ENCODE peak calls at places on chromosomes 3 and 15, in nine cellular contexts. One of them, this sample, is unnamed.
A peak's percentile ranks its signal among the peaks of the same experiment; 100 is the strongest.

GRCh38 chr3:62159693-62160092 is 213.7 kb downstream of the FEZF2 start:
- DNase-seq in IMR-90: peak; percentile 52
- DNase-seq in ovary: peak; percentile 58
- DNase-seq in sigmoid colon: peak; percentile 87
- DNase-seq in A549: no peak
- DNase-seq in uterus: peak; percentile 76
- DNase-seq in body of pancreas: peak; percentile 79
- DNase-seq in heart left ventricle: peak; percentile 89
- DNase-seq in esophagus squamous epithelium: no peak
- DNase-seq in this sample: peak; percentile 79

GRCh38 chr3:54988302-54989022 is 60.6 kb upstream of the LRTM1 start:
- DNase-seq in IMR-90: peak; percentile 90
- DNase-seq in ovary: peak; percentile 75
- DNase-seq in sigmoid colon: peak; percentile 77
- DNase-seq in A549: no peak
- DNase-seq in uterus: peak; percentile 30
- DNase-seq in body of pancreas: peak; percentile 46
- DNase-seq in heart left ventricle: peak; percentile 46
- DNase-seq in esophagus squamous epithelium: no peak
- DNase-seq in this sample: no peak

GRCh38 chr3:51967384-51968174 is at the start of gene PCBP4:
- DNase-seq in IMR-90: peak; percentile 34
- DNase-seq in ovary: peak; percentile 72
- DNase-seq in sigmoid colon: peak; percentile 85
- DNase-seq in A549: no peak
- DNase-seq in uterus: peak; percentile 74
- DNase-seq in body of pancreas: peak; percentile 86
- DNase-seq in heart left ventricle: peak; percentile 87
- DNase-seq in esophagus squamous epithelium: no peak
- DNase-seq in this sample: no peak

GRCh38 chr3:9809615-9810356 is at the start of gene TTLL3:
- DNase-seq in IMR-90: peak; percentile 36
- DNase-seq in ovary: peak; percentile 86
- DNase-seq in sigmoid colon: peak; percentile 92
- DNase-seq in A549: peak; percentile 60
- DNase-seq in uterus: peak; percentile 81
- DNase-seq in body of pancreas: peak; percentile 82
- DNase-seq in heart left ventricle: peak; percentile 79
- DNase-seq in esophagus squamous epithelium: no peak
- DNase-seq in this sample: peak; percentile 91

GRCh38 chr3:43096761-43097160 is 9.1 kb downstream of the POMGNT2 start:
- DNase-seq in IMR-90: no peak
- DNase-seq in ovary: no peak
- DNase-seq in sigmoid colon: no peak
- DNase-seq in A549: no peak
- DNase-seq in uterus: no peak
- DNase-seq in body of pancreas: no peak
- DNase-seq in heart left ventricle: no peak
- DNase-seq in esophagus squamous epithelium: no peak
- DNase-seq in this sample: no peak

GRCh38 chr3:177538743-177539730 is 341.8 kb upstream of the TBL1XR1 start:
- DNase-seq in IMR-90: peak; percentile 8
- DNase-seq in ovary: no peak
- DNase-seq in sigmoid colon: no peak
- DNase-seq in A549: no peak
- DNase-seq in uterus: no peak
- DNase-seq in body of pancreas: no peak
- DNase-seq in heart left ventricle: no peak
- DNase-seq in esophagus squamous epithelium: no peak
- DNase-seq in this sample: no peak

GRCh38 chr15:93245616-93246122 is 156.7 kb upstream of the RGMA start:
- DNase-seq in IMR-90: no peak
- DNase-seq in ovary: no peak
- DNase-seq in sigmoid colon: no peak
- DNase-seq in A549: no peak
- DNase-seq in uterus: peak; percentile 28
- DNase-seq in body of pancreas: no peak
- DNase-seq in heart left ventricle: no peak
- DNase-seq in esophagus squamous epithelium: no peak
- DNase-seq in this sample: no peak

GRCh38 chr15:62089616-62090015 is 22.8 kb downstream of the C2CD4A start:
- DNase-seq in IMR-90: no peak
- DNase-seq in ovary: no peak
- DNase-seq in sigmoid colon: no peak
- DNase-seq in A549: no peak
- DNase-seq in uterus: no peak
- DNase-seq in body of pancreas: no peak
- DNase-seq in heart left ventricle: no peak
- DNase-seq in esophagus squamous epithelium: no peak
- DNase-seq in this sample: no peak

GRCh38 chr15:58260911-58261267 is 122.7 kb downstream of the AQP9 start:
- DNase-seq in IMR-90: peak; percentile 35
- DNase-seq in ovary: no peak
- DNase-seq in sigmoid colon: no peak
- DNase-seq in A549: no peak
- DNase-seq in uterus: no peak
- DNase-seq in body of pancreas: no peak
- DNase-seq in heart left ventricle: peak; percentile 74
- DNase-seq in esophagus squamous epithelium: no peak
- DNase-seq in this sample: no peak

GRCh38 chr3:50120364-50121095 is 31.8 kb downstream of the RBM5 start:
- DNase-seq in IMR-90: no peak
- DNase-seq in ovary: no peak
- DNase-seq in sigmoid colon: no peak
- DNase-seq in A549: no peak
- DNase-seq in uterus: no peak
- DNase-seq in body of pancreas: no peak
- DNase-seq in heart left ventricle: no peak
- DNase-seq in esophagus squamous epithelium: no peak
- DNase-seq in this sample: peak; percentile 40

GRCh38 chr3:31159331-31160039 is 265.0 kb upstream of the GADL1 start:
- DNase-seq in IMR-90: no peak
- DNase-seq in ovary: no peak
- DNase-seq in sigmoid colon: no peak
- DNase-seq in A549: no peak
- DNase-seq in uterus: no peak
- DNase-seq in body of pancreas: no peak
- DNase-seq in heart left ventricle: no peak
- DNase-seq in esophagus squamous epithelium: no peak
- DNase-seq in this sample: no peak

GRCh38 chr3:152177757-152178156 is 91.0 kb upstream of the MBNL1 start:
- DNase-seq in IMR-90: no peak
- DNase-seq in ovary: no peak
- DNase-seq in sigmoid colon: no peak
- DNase-seq in A549: no peak
- DNase-seq in uterus: no peak
- DNase-seq in body of pancreas: no peak
- DNase-seq in heart left ventricle: no peak
- DNase-seq in esophagus squamous epithelium: no peak
- DNase-seq in this sample: no peak

GRCh38 chr15:70584838-70585706 is 178.3 kb downstream of the UACA start:
- DNase-seq in IMR-90: peak; percentile 24
- DNase-seq in ovary: no peak
- DNase-seq in sigmoid colon: no peak
- DNase-seq in A549: peak; percentile 52
- DNase-seq in uterus: no peak
- DNase-seq in body of pancreas: peak; percentile 21
- DNase-seq in heart left ventricle: no peak
- DNase-seq in esophagus squamous epithelium: no peak
- DNase-seq in this sample: peak; percentile 34

GRCh38 chr3:35484939-35485605 is 154.3 kb upstream of the ARPP21 start:
- DNase-seq in IMR-90: no peak
- DNase-seq in ovary: no peak
- DNase-seq in sigmoid colon: no peak
- DNase-seq in A549: no peak
- DNase-seq in uterus: no peak
- DNase-seq in body of pancreas: no peak
- DNase-seq in heart left ventricle: no peak
- DNase-seq in esophagus squamous epithelium: no peak
- DNase-seq in this sample: no peak

GRCh38 chr3:28308196-28308595 is 40.3 kb upstream of the ZCWPW2 start:
- DNase-seq in IMR-90: no peak
- DNase-seq in ovary: no peak
- DNase-seq in sigmoid colon: no peak
- DNase-seq in A549: no peak
- DNase-seq in uterus: no peak
- DNase-seq in body of pancreas: no peak
- DNase-seq in heart left ventricle: no peak
- DNase-seq in esophagus squamous epithelium: no peak
- DNase-seq in this sample: no peak

GRCh38 chr15:56040081-56041035 is 46.9 kb upstream of the NEDD4 start:
- DNase-seq in IMR-90: peak; percentile 98
- DNase-seq in ovary: peak; percentile 65
- DNase-seq in sigmoid colon: peak; percentile 87
- DNase-seq in A549: peak; percentile 90
- DNase-seq in uterus: peak; percentile 65
- DNase-seq in body of pancreas: peak; percentile 79
- DNase-seq in heart left ventricle: peak; percentile 56
- DNase-seq in esophagus squamous epithelium: peak; percentile 3
- DNase-seq in this sample: no peak

GRCh38 chr3:156477306-156477705 is 77.6 kb downstream of the SSR3 start:
- DNase-seq in IMR-90: peak; percentile 61
- DNase-seq in ovary: no peak
- DNase-seq in sigmoid colon: no peak
- DNase-seq in A549: no peak
- DNase-seq in uterus: no peak
- DNase-seq in body of pancreas: no peak
- DNase-seq in heart left ventricle: no peak
- DNase-seq in esophagus squamous epithelium: no peak
- DNase-seq in this sample: no peak

GRCh38 chr3:195916291-195916690 is 7.9 kb upstream of the TNK2 start:
- DNase-seq in IMR-90: no peak
- DNase-seq in ovary: no peak
- DNase-seq in sigmoid colon: no peak
- DNase-seq in A549: no peak
- DNase-seq in uterus: no peak
- DNase-seq in body of pancreas: no peak
- DNase-seq in heart left ventricle: no peak
- DNase-seq in esophagus squamous epithelium: no peak
- DNase-seq in this sample: no peak

GRCh38 chr3:27589795-27590194 is 105.6 kb upstream of the SLC4A7 start:
- DNase-seq in IMR-90: peak; percentile 65
- DNase-seq in ovary: no peak
- DNase-seq in sigmoid colon: no peak
- DNase-seq in A549: no peak
- DNase-seq in uterus: no peak
- DNase-seq in body of pancreas: no peak
- DNase-seq in heart left ventricle: no peak
- DNase-seq in esophagus squamous epithelium: no peak
- DNase-seq in this sample: no peak

GRCh38 chr15:61759639-61760038 is 300.6 kb downstream of the VPS13C start:
- DNase-seq in IMR-90: no peak
- DNase-seq in ovary: no peak
- DNase-seq in sigmoid colon: no peak
- DNase-seq in A549: no peak
- DNase-seq in uterus: no peak
- DNase-seq in body of pancreas: no peak
- DNase-seq in heart left ventricle: no peak
- DNase-seq in esophagus squamous epithelium: no peak
- DNase-seq in this sample: no peak

GRCh38 chr3:16369247-16369646 is 104.2 kb downstream of the OXNAD1 start:
- DNase-seq in IMR-90: no peak
- DNase-seq in ovary: no peak
- DNase-seq in sigmoid colon: no peak
- DNase-seq in A549: no peak
- DNase-seq in uterus: no peak
- DNase-seq in body of pancreas: no peak
- DNase-seq in heart left ventricle: no peak
- DNase-seq in esophagus squamous epithelium: no peak
- DNase-seq in this sample: no peak

DNA sequence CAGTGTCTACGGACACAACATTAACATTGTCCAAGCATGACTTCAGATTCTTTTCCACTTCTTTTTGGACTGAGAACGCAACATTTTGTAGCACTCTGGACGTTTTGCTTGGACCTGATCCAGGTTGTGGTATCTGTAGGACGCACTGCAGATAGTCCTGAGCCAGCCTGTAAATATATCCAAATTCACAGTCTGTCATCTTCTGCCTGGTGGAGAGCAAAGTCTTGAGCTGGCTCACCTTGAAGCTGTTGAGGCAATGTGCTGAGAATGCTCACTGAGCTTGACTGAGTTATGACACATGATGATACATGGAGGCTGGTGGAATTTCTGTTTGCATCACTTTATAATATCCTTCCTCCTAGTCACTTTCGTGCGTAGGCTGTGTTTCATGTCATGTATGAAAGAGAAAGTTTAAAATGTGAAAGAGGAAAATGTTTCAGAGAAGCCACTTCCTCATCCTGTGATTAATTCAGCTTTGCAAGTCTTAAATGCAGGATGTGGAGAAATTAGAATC is at the start of gene BCL2A1:
- DNase-seq in IMR-90: peak; percentile 96
- DNase-seq in ovary: no peak
- DNase-seq in sigmoid colon: no peak
- DNase-seq in A549: peak; percentile 87
- DNase-seq in uterus: no peak
- DNase-seq in body of pancreas: no peak
- DNase-seq in heart left ventricle: no peak
- DNase-seq in esophagus squamous epithelium: peak; percentile 9
- DNase-seq in this sample: no peak
- TF ChIP-seq POLR2A in IMR-90: no peak
- TF ChIP-seq POLR2A in ovary: no peak
- TF ChIP-seq POLR2A in sigmoid colon: no peak
- TF ChIP-seq POLR2A in A549: no peak
- TF ChIP-seq POLR2A in uterus: no peak
- TF ChIP-seq POLR2A in body of pancreas: peak; percentile 54
- TF ChIP-seq POLR2A in heart left ventricle: no peak
- TF ChIP-seq POLR2A in esophagus squamous epithelium: peak; percentile 53
- TF ChIP-seq POLR2A in this sample: no peak

GRCh38 chr15:64288999-64289398 is 67.0 kb downstream of the CSNK1G1 start:
- DNase-seq in IMR-90: no peak
- DNase-seq in ovary: no peak
- DNase-seq in sigmoid colon: no peak
- DNase-seq in A549: no peak
- DNase-seq in uterus: no peak
- DNase-seq in body of pancreas: no peak
- DNase-seq in heart left ventricle: no peak
- DNase-seq in esophagus squamous epithelium: no peak
- DNase-seq in this sample: no peak
- H3K27ac ChIP-seq in IMR-90: no peak overlapping the region
- H3K27ac ChIP-seq in ovary: no peak overlapping the region
- H3K27ac ChIP-seq in sigmoid colon: no peak overlapping the region
- H3K27ac ChIP-seq in A549: no peak overlapping the region
- H3K27ac ChIP-seq in uterus: no peak overlapping the region
- H3K27ac ChIP-seq in body of pancreas: peak overlapping the region; percentile 53
- H3K27ac ChIP-seq in heart left ventricle: no peak overlapping the region
- H3K27ac ChIP-seq in esophagus squamous epithelium: no peak overlapping the region
- H3K27ac ChIP-seq in this sample: no peak overlapping the region

GRCh38 chr15:66704019-66704782 is 2.2 kb downstream of the SMAD6 start:
- DNase-seq in IMR-90: no peak
- DNase-seq in ovary: no peak
- DNase-seq in sigmoid colon: no peak
- DNase-seq in A549: no peak
- DNase-seq in uterus: no peak
- DNase-seq in body of pancreas: peak; percentile 36
- DNase-seq in heart left ventricle: peak; percentile 43
- DNase-seq in esophagus squamous epithelium: no peak
- DNase-seq in this sample: no peak
- H3K4me3 ChIP-seq in IMR-90: peak overlapping the region; percentile 72
- H3K4me3 ChIP-seq in ovary: peak overlapping the region; percentile 54
- H3K4me3 ChIP-seq in sigmoid colon: peak overlapping the region; percentile 72
- H3K4me3 ChIP-seq in A549: peak overlapping the region; percentile 90
- H3K4me3 ChIP-seq in uterus: peak overlapping the region; percentile 66
- H3K4me3 ChIP-seq in body of pancreas: peak overlapping the region; percentile 11
- H3K4me3 ChIP-seq in heart left ventricle: peak overlapping the region; percentile 74
- H3K4me3 ChIP-seq in esophagus squamous epithelium: peak overlapping the region; percentile 77
- H3K4me3 ChIP-seq in this sample: peak overlapping the region; percentile 78

GRCh38 chr3:189944285-189945145 is 176.2 kb downstream of the P3H2 start:
- DNase-seq in IMR-90: no peak
- DNase-seq in ovary: no peak
- DNase-seq in sigmoid colon: no peak
- DNase-seq in A549: no peak
- DNase-seq in uterus: no peak
- DNase-seq in body of pancreas: no peak
- DNase-seq in heart left ventricle: no peak
- DNase-seq in esophagus squamous epithelium: no peak
- DNase-seq in this sample: no peak
- TF ChIP-seq POLR2A in IMR-90: no peak
- TF ChIP-seq POLR2A in ovary: no peak
- TF ChIP-seq POLR2A in sigmoid colon: no peak
- TF ChIP-seq POLR2A in A549: no peak
- TF ChIP-seq POLR2A in uterus: no peak
- TF ChIP-seq POLR2A in body of pancreas: no peak
- TF ChIP-seq POLR2A in heart left ventricle: no peak
- TF ChIP-seq POLR2A in esophagus squamous epithelium: peak; percentile 12
- TF ChIP-seq POLR2A in this sample: no peak